ENCODE peak calls at places on chromosomes 12 and 14, in four cellular contexts. One of them, this sample, is unnamed.

GRCh38 chr14:65255583-65256443 is 153.5 kb upstream of the MAX start:
- DNase-seq in K562: no peak
- DNase-seq in GM12878: no peak
- DNase-seq in WTC11: peak
- DNase-seq in this sample: peak

GRCh38 chr14:26855051-26855753 is 257.4 kb upstream of the NOVA1 start:
- DNase-seq in WTC11: no peak
- DNase-seq in K562: no peak
- DNase-seq in GM12878: no peak
- DNase-seq in this sample: no peak

GRCh38 chr14:76271371-76271770 is 104.6 kb upstream of the ESRRB start:
- DNase-seq in GM12878: no peak
- DNase-seq in K562: no peak
- DNase-seq in WTC11: no peak
- DNase-seq in this sample: no peak

GRCh38 chr12:123054371-123054770 is 73.9 kb downstream of the ARL6IP4 start:
- DNase-seq in K562: no peak
- DNase-seq in WTC11: no peak
- DNase-seq in GM12878: no peak
- DNase-seq in this sample: no peak

GRCh38 chr12:45725631-45726593 is 3.6 kb upstream of the ARID2 start:
- DNase-seq in K562: peak
- DNase-seq in WTC11: no peak
- DNase-seq in GM12878: no peak
- DNase-seq in this sample: peak

GRCh38 chr12:41552507-41553047 is 364.5 kb downstream of the PDZRN4 start:
- DNase-seq in GM12878: no peak
- DNase-seq in WTC11: no peak
- DNase-seq in K562: no peak
- DNase-seq in this sample: no peak

GRCh38 chr12:107014050-107014449 is 27.1 kb upstream of the MTERF2 start:
- DNase-seq in GM12878: no peak
- DNase-seq in WTC11: no peak
- DNase-seq in K562: no peak
- DNase-seq in this sample: no peak

GRCh38 chr12:106136263-106136662 is 2.5 kb downstream of the NUAK1 start:
- DNase-seq in K562: peak
- DNase-seq in GM12878: no peak
- DNase-seq in WTC11: peak
- DNase-seq in this sample: peak

GRCh38 chr12:57628280-57629191 is 4.5 kb downstream of the B4GALNT1 start:
- DNase-seq in K562: no peak
- DNase-seq in WTC11: no peak
- DNase-seq in GM12878: no peak
- DNase-seq in this sample: peak

GRCh38 chr14:78358631-78359030 is 188.5 kb downstream of the NRXN3 start:
- DNase-seq in K562: no peak
- DNase-seq in GM12878: no peak
- DNase-seq in WTC11: no peak
- DNase-seq in this sample: no peak

GRCh38 chr12:44874981-44875416 is 1.1 kb downstream of the NELL2 start:
- DNase-seq in K562: no peak
- DNase-seq in WTC11: peak
- DNase-seq in GM12878: no peak
- DNase-seq in this sample: peak

GRCh38 chr12:34625116-34625515 is 602.8 kb downstream of the ALG10 start:
- DNase-seq in GM12878: no peak
- DNase-seq in K562: no peak
- DNase-seq in WTC11: no peak
- DNase-seq in this sample: no peak

GRCh38 chr14:62914025-62914424 is 131.2 kb downstream of the KCNH5 start:
- DNase-seq in GM12878: no peak
- DNase-seq in K562: no peak
- DNase-seq in WTC11: no peak
- DNase-seq in this sample: peak

GRCh38 chr12:14554281-14555008 is 13.2 kb downstream of the PLBD1 start:
- DNase-seq in K562: peak
- DNase-seq in WTC11: no peak
- DNase-seq in GM12878: no peak
- DNase-seq in this sample: no peak

GRCh38 chr12:121026274-121027045 is 10.2 kb upstream of the C12orf43 start:
- DNase-seq in GM12878: no peak
- DNase-seq in K562: peak
- DNase-seq in WTC11: no peak
- DNase-seq in this sample: peak

GRCh38 chr14:37246427-37246829 is 48.7 kb downstream of the MIPOL1 start:
- DNase-seq in WTC11: no peak
- DNase-seq in K562: peak
- DNase-seq in GM12878: no peak
- DNase-seq in this sample: peak

GRCh38 chr14:70780396-70781075 is 28.8 kb downstream of the MAP3K9 start:
- DNase-seq in WTC11: no peak
- DNase-seq in GM12878: peak
- DNase-seq in K562: no peak
- DNase-seq in this sample: no peak

GRCh38 chr14:92726135-92726932 is 22.1 kb downstream of the LGMN start:
- DNase-seq in WTC11: no peak
- DNase-seq in K562: peak
- DNase-seq in GM12878: no peak
- DNase-seq in this sample: no peak

GRCh38 chr12:126346087-126346486 is 1280.9 kb downstream of the AACS start:
- DNase-seq in WTC11: no peak
- DNase-seq in K562: no peak
- DNase-seq in GM12878: no peak
- DNase-seq in this sample: peak

GRCh38 chr12:115450017-115450416 is 766.0 kb upstream of the TBX3 start:
- DNase-seq in K562: no peak
- DNase-seq in GM12878: no peak
- DNase-seq in WTC11: no peak
- DNase-seq in this sample: no peak

GRCh38 chr14:24437736-24438067 is 4.9 kb downstream of the SDR39U1 start:
- DNase-seq in GM12878: no peak
- DNase-seq in WTC11: no peak
- DNase-seq in K562: no peak
- DNase-seq in this sample: no peak

GRCh38 chr14:97065305-97066067 is 268.3 kb downstream of the VRK1 start:
- DNase-seq in K562: no peak
- DNase-seq in WTC11: no peak
- DNase-seq in GM12878: no peak
- DNase-seq in this sample: no peak

GRCh38 chr12:68998036-68998435 is 65.1 kb upstream of the CPM start:
- DNase-seq in WTC11: no peak
- DNase-seq in K562: no peak
- DNase-seq in GM12878: no peak
- DNase-seq in this sample: no peak

GRCh38 chr12:59075968-59076367 is 155.7 kb upstream of the LRIG3 start:
- DNase-seq in K562: no peak
- DNase-seq in WTC11: no peak
- DNase-seq in GM12878: no peak
- DNase-seq in this sample: no peak

GRCh38 chr14:99722741-99723140 is 38.6 kb downstream of the CYP46A1 start:
- DNase-seq in K562: no peak
- DNase-seq in GM12878: no peak
- DNase-seq in WTC11: no peak
- DNase-seq in this sample: no peak

GRCh38 chr14:50964683-50965390 is 20.6 kb upstream of the PYGL start:
- DNase-seq in K562: no peak
- DNase-seq in GM12878: no peak
- DNase-seq in WTC11: no peak
- DNase-seq in this sample: no peak

GRCh38 chr14:56027916-56028637 is 90.1 kb upstream of the PELI2 start:
- DNase-seq in GM12878: no peak
- DNase-seq in WTC11: no peak
- DNase-seq in K562: no peak
- DNase-seq in this sample: no peak

GRCh38 chr12:96225003-96225855 is 31.1 kb downstream of the ELK3 start:
- DNase-seq in GM12878: no peak
- DNase-seq in K562: no peak
- DNase-seq in WTC11: no peak
- DNase-seq in this sample: peak

GRCh38 chr12:29320295-29321090 is 60.5 kb downstream of the ERGIC2 start:
- DNase-seq in GM12878: no peak
- DNase-seq in WTC11: no peak
- DNase-seq in K562: no peak
- DNase-seq in this sample: no peak

GRCh38 chr14:61125314-61126082 is 144.5 kb downstream of the SLC38A6 start:
- DNase-seq in K562: no peak
- DNase-seq in WTC11: no peak
- DNase-seq in GM12878: no peak
- DNase-seq in this sample: no peak

GRCh38 chr14:56333361-56334279 is 215.4 kb downstream of the PELI2 start:
- DNase-seq in WTC11: no peak
- DNase-seq in GM12878: no peak
- DNase-seq in K562: peak
- DNase-seq in this sample: no peak

GRCh38 chr12:76275511-76276093 is 72.6 kb downstream of the BBS10 start:
- DNase-seq in WTC11: no peak
- DNase-seq in K562: no peak
- DNase-seq in GM12878: no peak
- DNase-seq in this sample: no peak

GRCh38 chr14:75339059-75339458 is 60.4 kb downstream of the FOS start:
- DNase-seq in WTC11: no peak
- DNase-seq in K562: no peak
- DNase-seq in GM12878: no peak
- DNase-seq in this sample: no peak

GRCh38 chr14:23697689-23698088 is 61.5 kb downstream of the DHRS2 start:
- DNase-seq in WTC11: no peak
- DNase-seq in GM12878: no peak
- DNase-seq in K562: no peak
- DNase-seq in this sample: no peak

DNA sequence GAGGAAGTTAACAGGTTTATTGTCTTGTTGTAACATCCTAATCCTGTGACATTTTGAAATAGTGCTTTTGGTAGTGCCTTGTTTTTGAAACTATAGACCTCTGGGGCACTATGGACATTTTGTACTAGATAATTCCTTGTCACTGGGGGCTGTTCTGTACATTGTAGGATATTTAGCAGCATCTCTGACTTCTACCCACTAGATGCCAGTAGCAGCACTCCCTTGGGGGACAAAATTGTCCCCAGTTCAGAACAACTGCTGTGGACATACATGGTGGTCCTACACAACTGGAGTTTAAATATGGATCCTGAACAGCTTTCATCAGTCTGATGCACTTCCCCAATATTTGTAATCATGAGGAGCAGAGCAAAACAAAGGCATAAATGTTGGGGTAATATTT is 264.7 kb downstream of the RAD51B start:
- DNase-seq in WTC11: no peak
- DNase-seq in K562: no peak
- DNase-seq in GM12878: no peak
- DNase-seq in this sample: no peak
- TF ChIP-seq CTCF in WTC11: no peak
- TF ChIP-seq CTCF in K562: no peak
- TF ChIP-seq CTCF in GM12878: peak
- TF ChIP-seq CTCF in this sample: peak

GRCh38 chr12:108637222-108637621 is 3.5 kb upstream of the SELPLG start:
- DNase-seq in GM12878: no peak
- DNase-seq in WTC11: no peak
- DNase-seq in K562: no peak
- DNase-seq in this sample: no peak

GRCh38 chr12:108635997-108636808 is 2.5 kb upstream of the SELPLG start:
- DNase-seq in K562: no peak
- DNase-seq in WTC11: no peak
- DNase-seq in GM12878: no peak
- DNase-seq in this sample: no peak

GRCh38 chr12:108633534-108634224 is at the start of gene SELPLG:
- DNase-seq in K562: no peak
- DNase-seq in WTC11: no peak
- DNase-seq in GM12878: peak
- DNase-seq in this sample: no peak

GRCh38 chr12:108634225-108634795 is 616 bp upstream of the SELPLG start:
- DNase-seq in WTC11: no peak
- DNase-seq in GM12878: no peak
- DNase-seq in K562: peak
- DNase-seq in this sample: no peak

DNA sequence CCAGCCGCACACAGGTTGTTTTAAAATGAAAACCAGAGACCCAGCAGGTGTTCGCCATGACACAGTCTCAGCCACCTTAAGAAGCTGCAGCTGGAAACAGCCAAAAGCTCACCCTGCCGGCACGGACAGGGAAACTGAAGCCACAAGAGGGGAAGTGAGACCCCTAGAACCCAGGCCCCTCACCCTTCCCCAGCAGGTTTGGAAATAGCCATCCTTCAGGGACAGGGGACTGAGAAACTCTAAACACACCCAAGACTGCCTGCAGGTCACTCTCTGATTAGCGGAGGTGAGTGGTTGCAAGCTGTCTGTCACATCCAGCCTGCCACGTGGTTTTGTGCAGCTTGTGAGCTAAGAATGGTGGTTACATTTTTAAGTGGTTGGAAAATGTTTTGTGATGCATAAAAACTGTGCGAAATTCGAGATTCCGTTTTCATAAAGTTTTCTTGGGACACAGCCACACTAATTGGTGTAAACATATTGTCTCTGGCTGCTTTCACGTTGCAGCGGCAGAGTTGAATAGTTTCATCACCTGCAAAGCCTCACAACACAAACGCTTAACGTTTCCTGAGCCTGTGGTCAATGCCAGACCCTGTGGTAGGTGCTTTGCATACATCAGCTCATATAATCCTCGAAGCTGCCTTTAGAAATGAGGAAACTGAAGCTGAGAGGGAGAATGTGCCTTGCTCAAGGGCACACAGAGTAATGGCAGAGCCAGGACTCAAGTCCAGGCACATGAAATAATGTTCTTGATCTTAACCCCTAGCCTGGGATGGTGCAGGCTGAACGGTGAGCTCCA is 1.7 kb upstream of the SELPLG start:
- DNase-seq in K562: no peak
- DNase-seq in GM12878: peak
- DNase-seq in WTC11: no peak
- DNase-seq in this sample: no peak
- TF ChIP-seq USF1 in K562: peak
- TF ChIP-seq USF1 in GM12878: peak
- TF ChIP-seq USF1 in WTC11: no peak
- TF ChIP-seq USF1 in this sample: no peak

DNA sequence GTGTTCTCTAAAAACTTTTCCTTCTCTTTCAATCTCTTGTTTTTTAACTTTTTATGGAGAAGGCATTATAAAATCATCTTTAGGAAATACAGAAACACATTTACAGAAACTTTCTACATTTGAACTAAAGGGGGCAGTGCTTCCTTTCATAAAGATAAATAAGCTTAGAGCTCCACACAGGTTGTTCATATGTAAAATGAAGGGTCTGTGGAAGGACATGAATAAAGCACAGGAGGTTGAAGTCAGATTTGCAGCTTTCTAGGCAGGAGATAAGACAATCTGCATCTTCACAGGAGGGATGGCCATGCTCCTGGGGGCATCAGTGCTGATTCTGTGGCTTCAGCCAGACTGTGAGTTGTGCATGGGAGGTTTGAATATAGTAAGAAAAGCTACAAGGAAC is 426.0 kb downstream of the DAD1 start:
- DNase-seq in GM12878: no peak
- DNase-seq in WTC11: no peak
- DNase-seq in K562: no peak
- DNase-seq in this sample: no peak
- TF ChIP-seq CTCF in GM12878: peak
- TF ChIP-seq CTCF in WTC11: no peak
- TF ChIP-seq CTCF in K562: no peak
- TF ChIP-seq CTCF in this sample: peak

GRCh38 chr12:51379571-51379970 is 11.6 kb downstream of the GALNT6 start:
- DNase-seq in WTC11: no peak
- DNase-seq in K562: no peak
- DNase-seq in GM12878: no peak
- DNase-seq in this sample: no peak
- TF ChIP-seq USF1 in WTC11: no peak
- TF ChIP-seq USF1 in K562: no peak
- TF ChIP-seq USF1 in GM12878: no peak
- TF ChIP-seq USF1 in this sample: no peak

This sample was measured in SK-N-SH.